ENCODE peak calls at places on chromosomes 16 and 17, in six cellular contexts. P, L, O, Z, J and B are unnamed samples.

GRCh38 chr16:48862087-48862532 is 252.1 kb upstream of the N4BP1 start:
- DNase-seq in P (no peak), L (peak), O (no peak), Z (no peak), J (no peak), B (no peak)

GRCh38 chr16:65570261-65570660 is 448.4 kb upstream of the CDH11 start:
- DNase-seq in P (no peak), L (peak), O (no peak), Z (no peak), J (no peak), B (no peak)

GRCh38 chr16:17194190-17194780 is 276.5 kb downstream of the XYLT1 start:
- DNase-seq in P (peak), L (peak), O (no peak), Z (no peak), J (no peak), B (no peak)

GRCh38 chr16:81775570-81775969 is 3.5 kb upstream of the PLCG2 start:
- DNase-seq in P (no peak), L (no peak), O (no peak), Z (no peak), J (no peak), B (no peak)

GRCh38 chr16:67844441-67844840 is 2.3 kb upstream of the NUTF2 start:
- DNase-seq in P (no peak), L (peak), O (no peak), Z (no peak), J (no peak), B (no peak)

GRCh38 chr17:14019186-14019956 is 49.9 kb upstream of the COX10 start:
- DNase-seq in P (no peak), L (peak), O (no peak), Z (no peak), J (no peak), B (no peak)

GRCh38 chr17:68011199-68011665 is 15.0 kb upstream of the C17orf58 start:
- DNase-seq in P (no peak), L (no peak), O (peak), Z (no peak), J (peak), B (peak)

GRCh38 chr17:43444223-43445008 is 39.4 kb upstream of the DHX8 start:
- DNase-seq in P (no peak), L (no peak), O (no peak), Z (no peak), J (no peak), B (no peak)

GRCh38 chr17:5050281-5050680 is 15.1 kb upstream of the SLC52A1 start:
- DNase-seq in P (no peak), L (no peak), O (no peak), Z (no peak), J (no peak), B (no peak)

GRCh38 chr17:73705594-73705993 is 61.3 kb upstream of the SDK2 start:
- DNase-seq in P (no peak), L (no peak), O (peak), Z (no peak), J (no peak), B (peak)

GRCh38 chr16:28104404-28104803 is 40.9 kb upstream of the GSG1L start:
- DNase-seq in P (no peak), L (no peak), O (no peak), Z (no peak), J (no peak), B (no peak)

GRCh38 chr17:72576289-72576759 is 455.5 kb downstream of the SOX9 start:
- DNase-seq in P (no peak), L (no peak), O (no peak), Z (no peak), J (no peak), B (no peak)